ENCODE peak calls at places on chromosomes 12 and 14, in five cellular contexts. O is H1, R is stomach, I is prostate gland, N is adrenal gland. V is an unnamed sample.

GRCh38 chr12:68468036-68468435 is 135.9 kb upstream of the MDM1 start:
- DNase-seq in R (no peak), I (no peak), N (no peak), O (no peak), V (no peak)

GRCh38 chr12:50242751-50243191 is 40.5 kb downstream of the LIMA1 start:
- DNase-seq in O (no peak), I (no peak), N (no peak), R (no peak), V (no peak)

GRCh38 chr12:15979096-15980091 is 68.3 kb downstream of the DERA start:
- DNase-seq in N (no peak), I (no peak), R (no peak), O (no peak), V (no peak)

GRCh38 chr12:100164153-100164704 is 21.6 kb upstream of the BLTP3B start:
- DNase-seq in I (no peak), N (no peak), O (no peak), R (no peak), V (no peak)

GRCh38 chr12:77133566-77133965 is 68.2 kb upstream of the E2F7 start:
- DNase-seq in O (no peak), R (peak; percentile 34), I (no peak), N (peak; percentile 24), V (no peak)

GRCh38 chr12:94649349-94650142 is 811 bp downstream of the TMCC3 start:
- DNase-seq in N (peak; percentile 56), I (peak; percentile 24), O (no peak), R (peak; percentile 64), V (no peak)

GRCh38 chr12:57151741-57152407 is 4.5 kb upstream of the LRP1-AS start:
- DNase-seq in R (no peak), N (no peak), O (no peak), I (peak; percentile 29), V (no peak)

GRCh38 chr14:58864751-58865519 is 227.2 kb downstream of the DACT1 start:
- DNase-seq in R (no peak), I (no peak), N (no peak), O (no peak), V (no peak)

GRCh38 chr14:42378274-42378673 is 771.6 kb downstream of the LRFN5 start:
- DNase-seq in I (no peak), O (no peak), R (no peak), N (no peak), V (no peak)

GRCh38 chr12:106855221-106855758 is 80.8 kb downstream of the RIC8B start:
- DNase-seq in R (no peak), N (no peak), O (no peak), I (no peak), V (no peak)

GRCh38 chr12:84497819-84498218 is 414.8 kb downstream of the SLC6A15 start:
- DNase-seq in O (no peak), N (no peak), I (no peak), R (no peak), V (no peak)

GRCh38 chr14:94089479-94089878 is 8.4 kb downstream of the IFI27L1 start:
- DNase-seq in N (no peak), I (no peak), O (no peak), R (no peak), V (no peak)

GRCh38 chr12:897386-897785 is 52.1 kb downstream of the RAD52 start:
- DNase-seq in I (no peak), O (no peak), R (no peak), N (no peak), V (no peak)

GRCh38 chr14:58824106-58824505 is 186.3 kb downstream of the DACT1 start:
- DNase-seq in R (no peak), I (no peak), N (no peak), O (no peak), V (no peak)

GRCh38 chr14:58712357-58712756 is 74.6 kb downstream of the DACT1 start:
- DNase-seq in N (no peak), R (no peak), I (no peak), O (no peak), V (no peak)

GRCh38 chr12:5197127-5197526 is 153.4 kb downstream of the KCNA5 start:
- DNase-seq in N (no peak), I (no peak), R (no peak), O (no peak), V (no peak)

GRCh38 chr14:86038401-86038985 is 508.5 kb downstream of the FLRT2 start:
- DNase-seq in N (peak; percentile 26), R (peak; percentile 48), I (no peak), O (peak; percentile 33), V (no peak)

GRCh38 chr12:132907216-132907615 is 19.8 kb upstream of the CHFR start:
- DNase-seq in O (no peak), N (no peak), I (no peak), R (no peak), V (no peak)

GRCh38 chr12:50985322-50985721 is 33.0 kb downstream of the HIGD1C start:
- DNase-seq in I (peak; percentile 26), O (no peak), R (no peak), N (peak; percentile 65), V (no peak)

GRCh38 chr14:90616881-90617280 is 199.3 kb downstream of the TTC7B start:
- DNase-seq in O (no peak), I (no peak), R (no peak), N (no peak), V (no peak)

GRCh38 chr12:4024701-4025419 is 151.7 kb upstream of the PARP11 start:
- DNase-seq in R (no peak), N (no peak), O (peak; percentile 44), I (no peak), V (no peak)

GRCh38 chr14:61129168-61129745 is 148.2 kb downstream of the SLC38A6 start:
- DNase-seq in O (no peak), R (no peak), N (no peak), I (no peak), V (no peak)

GRCh38 chr12:67362526-67362925 is 93.4 kb downstream of the CAND1 start:
- DNase-seq in O (no peak), N (no peak), R (no peak), I (no peak), V (no peak)

GRCh38 chr12:130762319-130762675 is 46.2 kb upstream of the RIMBP2 start:
- DNase-seq in N (no peak), R (no peak), I (no peak), O (no peak), V (no peak)

GRCh38 chr12:129704232-129704830 is 199.5 kb downstream of the TMEM132D start:
- DNase-seq in R (no peak), O (peak; percentile 10), N (no peak), I (no peak), V (no peak)

GRCh38 chr12:57169969-57170368 is 22.6 kb upstream of the LRP1-AS start:
- DNase-seq in O (no peak), N (no peak), I (no peak), R (no peak), V (no peak)

GRCh38 chr14:99576761-99577705 is 27.0 kb downstream of the CCDC85C start:
- DNase-seq in R (no peak), N (no peak), I (no peak), O (no peak), V (no peak)

GRCh38 chr14:99579903-99580570 is 24.0 kb downstream of the CCDC85C start:
- DNase-seq in N (no peak), I (peak; percentile 72), R (peak; percentile 75), O (peak; percentile 53), V (no peak)

GRCh38 chr14:99581371-99581770 is 22.6 kb downstream of the CCDC85C start:
- DNase-seq in O (no peak), R (no peak), N (no peak), I (no peak), V (no peak)

GRCh38 chr14:99578541-99579044 is 25.4 kb downstream of the CCDC85C start:
- DNase-seq in R (no peak), O (no peak), I (peak; percentile 19), N (no peak), V (no peak)

DNA sequence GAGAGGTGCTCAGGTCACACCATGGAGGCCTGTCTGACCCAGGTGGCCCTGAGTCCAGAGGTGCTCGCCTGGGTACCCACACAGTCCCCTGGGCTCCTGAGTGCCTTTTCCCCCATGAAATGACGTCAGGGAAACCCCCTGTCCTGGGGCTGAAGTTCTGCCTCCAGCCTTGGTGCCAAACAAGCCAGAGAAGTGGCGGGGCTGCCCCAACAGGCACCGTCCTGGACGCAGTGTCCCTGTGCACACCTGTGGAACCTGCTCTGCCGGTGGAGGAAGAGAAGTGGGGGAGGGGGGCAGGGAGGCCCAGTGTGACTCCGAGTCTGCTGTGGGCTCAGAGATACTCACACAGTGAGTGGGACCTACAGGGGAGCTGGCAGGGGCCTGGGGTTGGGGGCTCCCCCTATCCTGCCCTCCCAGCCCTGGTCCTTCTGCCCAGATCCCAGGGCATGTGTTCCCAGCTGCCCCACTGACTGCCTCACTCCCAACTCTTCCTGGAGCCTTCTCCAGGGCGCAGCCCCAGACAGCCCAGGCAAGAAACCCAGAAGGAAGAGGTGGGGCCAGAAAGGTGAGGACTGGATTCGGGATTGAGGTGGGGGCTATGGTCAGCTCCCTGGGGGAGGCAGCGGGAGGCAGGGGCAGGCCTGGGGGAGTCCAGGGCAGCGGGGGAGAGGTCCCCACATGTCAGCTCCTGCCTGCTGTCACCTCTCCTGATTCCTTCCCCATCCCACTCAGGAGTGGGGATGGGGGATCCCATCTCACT is 24.8 kb downstream of the CCDC85C start:
- DNase-seq in O (no peak), R (peak; percentile 92), I (peak; percentile 94), N (no peak), V (no peak)
- TF ChIP-seq POLR2A in O (no peak), R (no peak), I (peak; percentile 23), N (no peak), V (no peak)

DNA sequence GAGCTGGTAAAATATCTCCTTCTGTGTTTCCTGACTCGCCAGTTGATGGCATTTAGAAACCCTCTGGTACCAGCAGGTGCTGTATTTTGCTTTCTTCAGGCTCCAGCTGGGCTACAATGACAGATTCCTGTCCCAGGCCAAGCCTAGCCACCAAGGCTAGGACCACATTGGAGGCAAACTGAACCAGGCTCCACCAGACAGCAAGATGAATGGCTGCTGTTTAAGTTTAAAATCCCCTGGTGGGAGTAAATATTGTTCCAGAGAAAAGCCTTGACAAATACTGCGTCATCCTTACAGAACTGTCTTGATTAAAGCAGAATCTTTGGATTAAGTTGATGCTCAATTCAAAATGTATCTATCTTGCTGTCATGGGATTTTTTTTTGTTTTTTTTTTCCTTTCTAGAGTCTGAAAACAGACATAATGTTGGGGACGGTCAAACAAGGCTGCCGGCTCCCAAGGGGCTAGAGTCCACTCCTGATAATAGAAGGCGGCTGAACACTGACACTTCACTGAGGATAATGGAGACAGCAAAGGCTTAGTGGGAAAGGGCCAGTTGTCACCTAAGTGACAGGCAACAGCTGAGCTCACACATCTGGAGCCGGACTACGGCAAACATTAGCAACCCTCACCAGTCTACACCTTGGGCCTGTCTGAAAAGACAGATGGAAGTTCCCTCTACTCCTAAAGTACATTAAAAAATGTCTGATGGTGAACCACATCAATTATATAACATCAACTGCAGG is 1.8 kb downstream of the PRICKLE1 start:
- DNase-seq in I (no peak), O (no peak), R (no peak), N (no peak), V (no peak)
- H3K4me3 ChIP-seq in I (no peak overlapping the region), O (no peak overlapping the region), R (peak overlapping the region; percentile 65), N (peak overlapping the region; percentile 87), V (no peak overlapping the region)

GRCh38 chr12:98456583-98457573 is 58.5 kb upstream of the TMPO start:
- DNase-seq in O (peak; percentile 46), N (peak; percentile 50), I (peak; percentile 6), R (peak; percentile 46), V (no peak)
- TF ChIP-seq POLR2A in O (peak; percentile 45), N (no peak), I (no peak), R (no peak), V (no peak)

GRCh38 chr14:92952497-92953298 is 29.7 kb downstream of the CHGA start:
- DNase-seq in O (no peak), N (no peak), R (no peak), I (no peak), V (no peak)
- H3K4me3 ChIP-seq in O (no peak overlapping the region), N (no peak overlapping the region), R (no peak overlapping the region), I (no peak overlapping the region), V (no peak overlapping the region)